ENCODE peak calls at places on chromosome 17, in five cellular contexts. One of them, this sample, is unnamed.

GRCh38 chr17:63445571-63446217 is 412 bp downstream of the CYB561 start:
- ATAC-seq in left colon: peak; percentile 75
- ATAC-seq in lower lobe of right lung: peak; percentile 86
- ATAC-seq in A549: peak; percentile 88
- ATAC-seq in natural killer cell treated with Interleukin-12 subunit alpha and Interleukin-12 subunit beta and Interleukin-15 and Interleukin-18, amount 100 ng/mL, for 72 hours: peak; percentile 73
- ATAC-seq in this sample: peak; percentile 78

GRCh38 chr17:19369846-19370492 is 7.4 kb upstream of the B9D1 start:
- ATAC-seq in left colon: peak; percentile 60
- ATAC-seq in lower lobe of right lung: peak; percentile 64
- ATAC-seq in A549: no peak
- ATAC-seq in natural killer cell treated with Interleukin-12 subunit alpha and Interleukin-12 subunit beta and Interleukin-15 and Interleukin-18, amount 100 ng/mL, for 72 hours: peak; percentile 83
- ATAC-seq in this sample: peak; percentile 58

GRCh38 chr17:61296058-61296457 is 103.6 kb upstream of the TBX2 start:
- ATAC-seq in left colon: no peak
- ATAC-seq in lower lobe of right lung: no peak
- ATAC-seq in A549: no peak
- ATAC-seq in natural killer cell treated with Interleukin-12 subunit alpha and Interleukin-12 subunit beta and Interleukin-15 and Interleukin-18, amount 100 ng/mL, for 72 hours: no peak
- ATAC-seq in this sample: no peak

GRCh38 chr17:46181940-46182339 is 11.3 kb downstream of the KANSL1 start:
- ATAC-seq in left colon: no peak
- ATAC-seq in lower lobe of right lung: no peak
- ATAC-seq in A549: no peak
- ATAC-seq in natural killer cell treated with Interleukin-12 subunit alpha and Interleukin-12 subunit beta and Interleukin-15 and Interleukin-18, amount 100 ng/mL, for 72 hours: no peak
- ATAC-seq in this sample: no peak

GRCh38 chr17:14089179-14089578 is 19.9 kb downstream of the COX10 start:
- ATAC-seq in left colon: no peak
- ATAC-seq in lower lobe of right lung: no peak
- ATAC-seq in A549: no peak
- ATAC-seq in natural killer cell treated with Interleukin-12 subunit alpha and Interleukin-12 subunit beta and Interleukin-15 and Interleukin-18, amount 100 ng/mL, for 72 hours: no peak
- ATAC-seq in this sample: no peak

GRCh38 chr17:17382901-17383300 is 79.7 kb downstream of the NT5M start:
- ATAC-seq in left colon: no peak
- ATAC-seq in lower lobe of right lung: no peak
- ATAC-seq in A549: no peak
- ATAC-seq in natural killer cell treated with Interleukin-12 subunit alpha and Interleukin-12 subunit beta and Interleukin-15 and Interleukin-18, amount 100 ng/mL, for 72 hours: no peak
- ATAC-seq in this sample: no peak

GRCh38 chr17:76272541-76273434 is 7.6 kb downstream of the UBALD2 start:
- ATAC-seq in left colon: no peak
- ATAC-seq in lower lobe of right lung: peak; percentile 22
- ATAC-seq in A549: no peak
- ATAC-seq in natural killer cell treated with Interleukin-12 subunit alpha and Interleukin-12 subunit beta and Interleukin-15 and Interleukin-18, amount 100 ng/mL, for 72 hours: peak; percentile 7
- ATAC-seq in this sample: peak; percentile 18

GRCh38 chr17:82298538-82299421 is 18.6 kb downstream of the CD7 start:
- ATAC-seq in left colon: no peak
- ATAC-seq in lower lobe of right lung: no peak
- ATAC-seq in A549: no peak
- ATAC-seq in natural killer cell treated with Interleukin-12 subunit alpha and Interleukin-12 subunit beta and Interleukin-15 and Interleukin-18, amount 100 ng/mL, for 72 hours: no peak
- ATAC-seq in this sample: no peak

GRCh38 chr17:32871736-32872135 is 5.2 kb downstream of the MYO1D start:
- ATAC-seq in left colon: no peak
- ATAC-seq in lower lobe of right lung: no peak
- ATAC-seq in A549: no peak
- ATAC-seq in natural killer cell treated with Interleukin-12 subunit alpha and Interleukin-12 subunit beta and Interleukin-15 and Interleukin-18, amount 100 ng/mL, for 72 hours: no peak
- ATAC-seq in this sample: no peak

GRCh38 chr17:40615295-40615988 is 32.2 kb downstream of the SMARCE1 start:
- ATAC-seq in left colon: peak; percentile 69
- ATAC-seq in lower lobe of right lung: peak; percentile 58
- ATAC-seq in A549: peak; percentile 84
- ATAC-seq in natural killer cell treated with Interleukin-12 subunit alpha and Interleukin-12 subunit beta and Interleukin-15 and Interleukin-18, amount 100 ng/mL, for 72 hours: peak; percentile 47
- ATAC-seq in this sample: no peak

GRCh38 chr17:15776871-15777270 is 44.8 kb downstream of the TBC1D26 start:
- ATAC-seq in left colon: no peak
- ATAC-seq in lower lobe of right lung: no peak
- ATAC-seq in A549: no peak
- ATAC-seq in natural killer cell treated with Interleukin-12 subunit alpha and Interleukin-12 subunit beta and Interleukin-15 and Interleukin-18, amount 100 ng/mL, for 72 hours: no peak
- ATAC-seq in this sample: no peak

GRCh38 chr17:14320734-14321475 is 20.0 kb downstream of the HS3ST3B1 start:
- ATAC-seq in left colon: no peak
- ATAC-seq in lower lobe of right lung: no peak
- ATAC-seq in A549: no peak
- ATAC-seq in natural killer cell treated with Interleukin-12 subunit alpha and Interleukin-12 subunit beta and Interleukin-15 and Interleukin-18, amount 100 ng/mL, for 72 hours: no peak
- ATAC-seq in this sample: no peak

GRCh38 chr17:73643012-73643845 is 1.0 kb downstream of the SDK2 start:
- ATAC-seq in left colon: peak; percentile 56
- ATAC-seq in lower lobe of right lung: peak; percentile 39
- ATAC-seq in A549: peak; percentile 75
- ATAC-seq in natural killer cell treated with Interleukin-12 subunit alpha and Interleukin-12 subunit beta and Interleukin-15 and Interleukin-18, amount 100 ng/mL, for 72 hours: peak; percentile 42
- ATAC-seq in this sample: peak; percentile 32

GRCh38 chr17:7079581-7080444 is at the start of gene CLEC10A:
- ATAC-seq in left colon: no peak
- ATAC-seq in lower lobe of right lung: peak; percentile 75
- ATAC-seq in A549: no peak
- ATAC-seq in natural killer cell treated with Interleukin-12 subunit alpha and Interleukin-12 subunit beta and Interleukin-15 and Interleukin-18, amount 100 ng/mL, for 72 hours: no peak
- ATAC-seq in this sample: no peak

GRCh38 chr17:77475012-77475976 is 334.5 kb downstream of the SEC14L1 start:
- ATAC-seq in left colon: peak; percentile 16
- ATAC-seq in lower lobe of right lung: no peak
- ATAC-seq in A549: no peak
- ATAC-seq in natural killer cell treated with Interleukin-12 subunit alpha and Interleukin-12 subunit beta and Interleukin-15 and Interleukin-18, amount 100 ng/mL, for 72 hours: peak; percentile 87
- ATAC-seq in this sample: no peak

This sample was measured in gastroesophageal sphincter.